ENCODE peak calls at places on chromosomes 12 and 14, in six cellular contexts. Q is left ventricle myocardium inferior, R is heart left ventricle, V is aorta, P is cardiac muscle cell, L is breast epithelium. K is an unnamed sample. For H3K27me3, the result is how much of the 10 kb centered on the place peaks cover.

GRCh38 chr12:43921666-43922337 is 85.9 kb downstream of the TMEM117 start:
- DNase-seq in R (no peak), L (no peak), Q (no peak), V (no peak), P (no peak), K (no peak)

GRCh38 chr12:6200266-6201198 is at the start of gene CD9:
- DNase-seq in R (peak), P (peak), Q (peak), V (peak), L (peak), K (no peak)

GRCh38 chr12:105561981-105562726 is 231.7 kb downstream of the C12orf75 start:
- DNase-seq in P (peak), Q (peak), R (peak), L (no peak), V (peak), K (peak)

GRCh38 chr14:91108941-91109611 is 4.8 kb upstream of the DGLUCY start:
- DNase-seq in L (peak), Q (no peak), V (no peak), P (no peak), R (no peak), K (no peak)

GRCh38 chr12:6817662-6818157 is 3.9 kb upstream of the GPR162 start:
- DNase-seq in V (no peak), Q (no peak), R (no peak), L (no peak), P (no peak), K (no peak)

GRCh38 chr14:102862154-102862772 is 60.2 kb upstream of the AMN start:
- DNase-seq in Q (no peak), R (no peak), V (no peak), L (no peak), P (no peak), K (no peak)

GRCh38 chr14:65453807-65454480 is 41.4 kb downstream of the FUT8 start:
- DNase-seq in P (no peak), L (no peak), Q (no peak), R (no peak), V (no peak), K (no peak)

GRCh38 chr12:65556676-65557424 is 267.4 kb upstream of the HMGA2 start:
- DNase-seq in P (peak), Q (peak), L (peak), R (peak), V (peak), K (no peak)

GRCh38 chr12:27821259-27821973 is 41.4 kb upstream of the MANSC4 start:
- DNase-seq in Q (no peak), V (no peak), L (no peak), R (peak), P (peak), K (no peak)

GRCh38 chr14:69673578-69674305 is 62.3 kb downstream of the SUSD6 start:
- DNase-seq in Q (no peak), L (no peak), P (no peak), V (no peak), R (no peak), K (no peak)

GRCh38 chr12:39102474-39103209 is 197.3 kb upstream of the CPNE8 start:
- DNase-seq in L (no peak), R (no peak), P (no peak), V (no peak), Q (no peak), K (peak)

GRCh38 chr12:94320109-94320508 is 139.6 kb downstream of the CEP83 start:
- DNase-seq in P (no peak), R (no peak), Q (no peak), V (no peak), L (no peak), K (no peak)

GRCh38 chr12:84561362-84561761 is 351.2 kb downstream of the SLC6A15 start:
- DNase-seq in L (no peak), R (no peak), P (no peak), V (no peak), Q (no peak), K (no peak)

GRCh38 chr12:41743835-41744234 is 400.8 kb downstream of the GXYLT1 start:
- DNase-seq in R (no peak), P (no peak), Q (no peak), L (no peak), V (no peak), K (peak)

GRCh38 chr12:12718382-12718761 is 1.2 kb downstream of the CDKN1B start:
- DNase-seq in P (no peak), Q (no peak), R (no peak), L (no peak), V (no peak), K (no peak)

GRCh38 chr12:47268501-47269459 is 189.0 kb upstream of the AMIGO2 start:
- DNase-seq in L (no peak), P (no peak), Q (no peak), V (no peak), R (no peak), K (no peak)

GRCh38 chr14:96098309-96098998 is 59.3 kb downstream of the C14orf132 start:
- DNase-seq in R (no peak), Q (no peak), V (peak), P (peak), L (no peak), K (no peak)

GRCh38 chr14:54796961-54797360 is 105.7 kb downstream of the GCH1 start:
- DNase-seq in L (no peak), P (no peak), R (no peak), V (no peak), Q (no peak), K (no peak)

GRCh38 chr14:34301107-34301734 is 160.8 kb downstream of the SPTSSA start:
- DNase-seq in L (no peak), R (no peak), P (peak), V (no peak), Q (no peak), K (peak)

GRCh38 chr12:75781532-75782046 is 250.0 kb downstream of the PHLDA1 start:
- DNase-seq in L (no peak), V (no peak), P (no peak), R (no peak), Q (no peak), K (no peak)

GRCh38 chr12:66063976-66064375 is 66.6 kb downstream of the LLPH start:
- DNase-seq in L (no peak), V (no peak), Q (no peak), P (no peak), R (no peak), K (no peak)

GRCh38 chr12:112916270-112916669 is 9.5 kb downstream of the OAS1 start:
- DNase-seq in P (no peak), R (no peak), V (no peak), L (peak), Q (no peak), K (no peak)

GRCh38 chr12:121057794-121058193 is 18.7 kb upstream of the OASL start:
- DNase-seq in R (no peak), Q (no peak), L (no peak), P (no peak), V (no peak), K (no peak)

GRCh38 chr12:111819191-111820158 is 22.6 kb upstream of the MAPKAPK5 start:
- DNase-seq in Q (no peak), L (no peak), P (no peak), R (no peak), V (no peak), K (no peak)

GRCh38 chr12:116339800-116340371 is 62.4 kb upstream of the MED13L start:
- DNase-seq in V (peak), R (no peak), P (no peak), L (no peak), Q (no peak), K (no peak)

GRCh38 chr14:98259881-98260280 is 1012.1 kb downstream of the BCL11B start:
- DNase-seq in Q (no peak), L (no peak), R (no peak), P (no peak), V (no peak), K (peak)

GRCh38 chr12:117236456-117237001 is 46.3 kb upstream of the FBXO21 start:
- DNase-seq in R (peak), Q (peak), V (peak), P (peak), L (peak), K (peak)

GRCh38 chr14:89587128-89587420 is 170.0 kb upstream of the FOXN3 start:
- DNase-seq in P (no peak), Q (no peak), V (no peak), L (no peak), R (no peak), K (no peak)

GRCh38 chr12:103884316-103884715 is 43.3 kb upstream of the NT5DC3 start:
- DNase-seq in P (peak), V (no peak), R (no peak), Q (no peak), L (no peak), K (no peak)

GRCh38 chr12:120224304-120225199 is 23.6 kb upstream of the RPLP0 start:
- DNase-seq in R (peak), V (no peak), Q (peak), L (no peak), P (no peak), K (no peak)

GRCh38 chr14:53331247-53331646 is 178.1 kb upstream of the DDHD1 start:
- DNase-seq in L (no peak), Q (no peak), P (no peak), R (no peak), V (no peak), K (peak)

GRCh38 chr12:32106517-32107366 is at the start of gene BICD1:
- DNase-seq in V (peak), R (peak), P (peak), L (peak), Q (peak), K (peak)

GRCh38 chr14:84927096-84927910 is 602.6 kb upstream of the FLRT2 start:
- DNase-seq in P (no peak), L (no peak), R (no peak), V (no peak), Q (no peak), K (no peak)

GRCh38 chr12:9692909-9693308 is 23.4 kb downstream of the CLEC2D start:
- DNase-seq in Q (no peak), P (no peak), R (no peak), V (no peak), L (no peak), K (no peak)

GRCh38 chr12:113591480-113591971 is 119.9 kb upstream of the LHX5 start:
- DNase-seq in Q (no peak), V (no peak), R (no peak), P (peak), L (no peak), K (no peak)

GRCh38 chr12:45886685-45887084 is 103.7 kb downstream of the SCAF11 start:
- DNase-seq in V (no peak), P (no peak), R (no peak), Q (no peak), L (no peak), K (no peak)

GRCh38 chr14:57266060-57266459 is 2.6 kb downstream of the EXOC5 start:
- DNase-seq in L (no peak), R (no peak), V (no peak), Q (no peak), P (no peak), K (no peak)

GRCh38 chr12:51528852-51529545 is 62.0 kb upstream of the SCN8A start:
- DNase-seq in R (no peak), L (no peak), P (no peak), Q (no peak), V (no peak), K (no peak)

GRCh38 chr12:5068623-5069022 is 24.9 kb downstream of the KCNA5 start:
- DNase-seq in R (no peak), L (no peak), Q (no peak), V (no peak), P (no peak), K (no peak)
- H3K27me3 ChIP-seq in R (under half), L (under half), Q (under half), V (under half), P (under half), K (under half)

GRCh38 chr12:3697311-3697870 is 55.5 kb downstream of the CRACR2A start:
- DNase-seq in V (no peak), Q (no peak), R (no peak), P (no peak), L (no peak), K (no peak)
- H3K27me3 ChIP-seq in V (under half), Q (under half), R (under half), P (under half), L (under half), K (under half)

DNA sequence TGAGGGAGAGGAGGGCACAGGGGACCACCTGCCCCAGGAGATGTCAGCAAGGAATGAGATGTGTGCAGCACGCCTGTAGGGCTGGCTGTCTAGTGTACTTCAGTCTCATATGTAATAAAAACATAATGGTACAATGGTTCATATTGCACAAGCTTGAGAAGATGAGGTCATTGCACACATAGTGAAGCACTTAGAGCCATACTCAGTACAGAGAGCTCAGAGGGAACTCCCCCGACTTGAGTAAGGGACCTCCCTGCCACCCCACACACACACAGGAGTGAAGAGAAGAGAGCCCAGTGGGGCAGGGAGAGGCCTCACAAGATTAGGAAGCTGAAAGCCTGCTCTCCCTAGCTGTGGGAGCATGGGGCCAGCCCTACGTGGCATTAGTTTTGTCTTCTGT is 61.5 kb downstream of the SLC6A12 start:
- DNase-seq in R (no peak), V (no peak), Q (no peak), P (no peak), L (no peak), K (no peak)
- H3K27me3 ChIP-seq in R (under half), V (under half), Q (under half), P (under half), L (under half), K (under half)

GRCh38 chr14:73788871-73789590 is 62.6 kb upstream of the PTGR2 start:
- DNase-seq in Q (no peak), R (no peak), L (no peak), V (no peak), P (no peak), K (no peak)

GRCh38 chr14:73785834-73786631 is 65.6 kb upstream of the PTGR2 start:
- DNase-seq in L (peak), R (peak), V (peak), Q (peak), P (peak), K (peak)

GRCh38 chr14:73786942-73787759 is 64.5 kb upstream of the PTGR2 start:
- DNase-seq in P (peak), R (peak), V (peak), Q (peak), L (no peak), K (no peak)

GRCh38 chr14:73786632-73786941 is 65.0 kb upstream of the PTGR2 start:
- DNase-seq in R (peak), L (no peak), Q (peak), P (peak), V (peak), K (no peak)

GRCh38 chr14:73787760-73788508 is 63.7 kb upstream of the PTGR2 start:
- DNase-seq in P (no peak), R (no peak), V (peak), L (no peak), Q (no peak), K (no peak)
- H3K27me3 ChIP-seq in P (under half), R (under half), V (under half), L (under half), Q (under half), K (under half)

DNA sequence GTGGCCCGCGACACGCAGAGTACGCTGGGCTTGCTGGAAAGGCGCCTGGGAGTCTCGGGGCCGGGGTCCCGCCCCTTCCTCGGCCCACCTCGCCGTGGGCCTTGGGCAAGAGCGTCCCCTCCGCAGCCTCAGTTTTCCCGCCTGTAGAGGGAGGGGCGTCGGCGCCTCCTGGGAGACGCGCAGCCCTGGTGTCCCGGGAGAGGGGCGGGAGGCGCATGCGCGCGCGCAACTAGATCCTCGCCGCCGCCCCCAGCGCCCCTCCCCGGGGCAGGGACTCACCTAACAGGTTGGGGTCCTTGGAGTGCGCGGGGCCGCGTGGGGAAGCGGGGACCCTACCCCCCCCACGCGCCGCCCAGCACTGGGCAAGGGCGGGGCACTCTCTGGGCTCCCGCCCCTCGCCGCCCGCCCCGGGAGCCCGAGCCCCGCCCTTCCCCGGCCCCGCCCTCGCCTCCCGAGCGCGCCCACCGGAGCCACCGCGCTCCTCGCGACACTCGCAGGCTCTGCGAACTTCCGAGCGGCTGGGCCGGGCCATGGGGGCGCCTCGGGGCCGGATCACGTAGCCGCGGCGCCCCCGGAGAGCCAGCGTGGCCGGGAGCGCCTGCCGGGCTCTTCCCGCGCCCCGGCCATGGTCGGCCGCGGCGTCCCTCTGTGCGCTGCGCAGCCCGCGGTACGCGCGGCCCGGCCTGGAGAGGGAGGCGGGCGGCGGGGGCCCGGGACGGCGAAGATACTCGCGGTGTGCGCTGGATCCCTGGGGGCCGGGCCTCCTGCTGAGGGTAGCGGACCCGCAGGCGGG is at the start of gene KIF26A:
- DNase-seq in V (peak), L (no peak), R (peak), Q (peak), P (peak), K (no peak)
- H3K27me3 ChIP-seq in V (under half), L (half or more), R (under half), Q (half or more), P (under half), K (half or more)

GRCh38 chr12:52564582-52564981 is 9.1 kb downstream of the KRT74 start:
- DNase-seq in V (no peak), R (no peak), P (no peak), L (no peak), Q (no peak), K (no peak)
- H3K27me3 ChIP-seq in V (under half), R (under half), P (half or more), L (under half), Q (under half), K (under half)

K was measured in kidney epithelial cell.